ENCODE peak calls at places on chromosomes 12 and 14, in four cellular contexts. M is upper lobe of right lung, L is tibial artery, N is mammary epithelial cell. P is an unnamed sample.

GRCh38 chr12:70403827-70404226 is 37.7 kb downstream of the KCNMB4 start:
- DNase-seq in L (no peak), N (no peak), M (no peak), P (no peak)

GRCh38 chr14:33692762-33693161 is 258.1 kb downstream of the EGLN3 start:
- DNase-seq in L (no peak), M (no peak), N (peak; percentile 52), P (peak; percentile 57)

GRCh38 chr14:100526632-100527031 is 60.6 kb downstream of the BEGAIN start:
- DNase-seq in N (no peak), M (peak; percentile 12), L (no peak), P (no peak)

GRCh38 chr14:100149789-100150611 is 9.4 kb downstream of the DEGS2 start:
- DNase-seq in N (no peak), L (no peak), M (no peak), P (no peak)

GRCh38 chr12:27220988-27221345 is 23.1 kb upstream of the STK38L start:
- DNase-seq in M (no peak), L (no peak), N (no peak), P (no peak)

GRCh38 chr14:69682607-69683263 is 71.3 kb downstream of the SUSD6 start:
- DNase-seq in L (no peak), M (no peak), N (peak; percentile 55), P (no peak)

GRCh38 chr14:21894003-21894897 is 220.6 kb upstream of the OR4E1 start:
- DNase-seq in N (no peak), L (no peak), M (no peak), P (no peak)

GRCh38 chr14:66944872-66945271 is 244.4 kb upstream of the GARIN2 start:
- DNase-seq in M (no peak), N (peak; percentile 34), L (no peak), P (no peak)

GRCh38 chr14:59116984-59117415 is 71.5 kb upstream of the DAAM1 start:
- DNase-seq in N (peak; percentile 81), M (no peak), L (no peak), P (peak; percentile 44)

GRCh38 chr12:2382391-2383155 is 329.8 kb downstream of the CACNA1C start:
- DNase-seq in M (no peak), L (no peak), N (no peak), P (no peak)

GRCh38 chr14:68685419-68686211 is 107.3 kb downstream of the ZFP36L1 start:
- DNase-seq in N (peak; percentile 99), L (peak; percentile 60), M (peak; percentile 61), P (no peak)

GRCh38 chr12:43349863-43350262 is 202.1 kb downstream of the ADAMTS20 start:
- DNase-seq in M (no peak), L (no peak), N (no peak), P (no peak)

GRCh38 chr14:50447491-50447890 is 50.8 kb upstream of the CDKL1 start:
- DNase-seq in N (peak; percentile 65), L (no peak), M (no peak), P (no peak)

GRCh38 chr12:25813843-25814242 is 144.6 kb upstream of the RASSF8 start:
- DNase-seq in M (no peak), N (no peak), L (no peak), P (no peak)

GRCh38 chr14:69675877-69676416 is 64.6 kb downstream of the SUSD6 start:
- DNase-seq in M (no peak), L (no peak), N (no peak), P (no peak)

GRCh38 chr12:1922985-1923384 is 4.5 kb upstream of the CACNA2D4 start:
- DNase-seq in N (no peak), M (no peak), L (peak; percentile 38), P (no peak)

GRCh38 chr12:56007892-56008471 is 10.9 kb downstream of the SUOX start:
- DNase-seq in L (peak; percentile 74), M (no peak), N (peak; percentile 7), P (no peak)

GRCh38 chr12:228846-229200 is 14.9 kb upstream of the SLC6A12 start:
- DNase-seq in L (peak; percentile 1), M (no peak), N (no peak), P (no peak)

GRCh38 chr12:47686645-47687240 is 19.1 kb downstream of the RPAP3 start:
- DNase-seq in N (peak; percentile 5), L (no peak), M (no peak), P (no peak)

GRCh38 chr14:89283327-89284060 is 133.5 kb downstream of the FOXN3 start:
- DNase-seq in M (no peak), L (peak; percentile 1), N (no peak), P (no peak)

GRCh38 chr12:14751987-14752386 is 51.3 kb downstream of the WBP11 start:
- DNase-seq in M (no peak), N (peak; percentile 14), L (no peak), P (no peak)

GRCh38 chr14:89187501-89187900 is 229.5 kb downstream of the FOXN3 start:
- DNase-seq in N (no peak), M (no peak), L (no peak), P (no peak)

DNA sequence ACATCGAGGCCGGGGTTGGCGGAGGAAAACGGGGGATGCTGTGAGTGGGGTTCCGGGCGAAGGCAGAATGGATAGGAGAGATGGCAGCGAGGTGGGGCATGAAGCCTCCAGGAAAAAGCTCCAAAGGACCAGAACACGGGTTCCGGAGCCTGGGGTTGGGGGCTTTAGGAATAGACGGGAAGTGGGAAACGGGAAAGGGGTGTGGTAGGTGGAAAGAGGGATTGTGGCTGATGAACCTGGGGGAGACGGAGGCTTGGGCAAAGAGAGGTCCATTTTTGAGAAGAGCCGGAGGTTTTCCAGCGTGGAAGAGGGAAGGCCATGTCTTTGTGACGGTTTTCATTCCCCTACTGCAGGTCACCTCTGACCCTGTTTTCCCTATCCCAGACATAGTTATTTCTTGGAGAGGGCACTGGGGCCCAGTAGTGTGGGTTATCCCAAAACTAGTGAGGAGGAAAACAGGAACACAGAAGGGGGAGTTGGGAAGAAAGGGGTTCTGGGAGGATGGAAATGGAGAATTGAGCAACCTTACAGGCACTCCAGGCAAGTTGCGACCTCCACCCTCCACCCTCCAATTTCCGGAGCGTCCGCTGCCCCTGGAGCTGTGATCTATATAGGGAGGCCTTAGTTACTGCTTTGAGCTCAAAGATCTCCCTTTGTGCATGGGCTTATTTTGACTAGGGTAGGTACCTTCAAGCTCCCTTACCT is 1.1 kb downstream of the ATN1 start:
- DNase-seq in N (no peak), L (no peak), M (peak; percentile 68), P (no peak)
- H3K27ac ChIP-seq in N (peak overlapping the region; percentile 37), L (peak overlapping the region; percentile 99), M (peak overlapping the region; percentile 90), P (no peak overlapping the region)

DNA sequence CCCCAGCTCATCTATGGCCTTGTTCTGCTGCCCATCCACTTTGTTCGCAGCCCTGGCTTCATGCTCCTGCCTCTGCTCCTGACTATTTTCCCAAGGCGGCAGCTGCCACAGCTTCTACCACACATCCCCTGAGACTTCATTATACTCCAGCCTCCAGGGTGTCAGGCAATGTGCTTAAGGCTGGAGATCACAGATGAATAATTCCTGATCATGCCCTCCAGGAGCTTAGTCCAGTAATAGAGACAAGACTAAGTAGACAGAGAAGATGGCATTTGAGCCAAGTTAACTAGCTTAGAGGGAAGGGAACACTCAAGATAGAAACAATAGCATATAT is 7.1 kb downstream of the TAPBPL start:
- DNase-seq in L (no peak), N (no peak), M (no peak), P (no peak)
- H3K36me3 ChIP-seq in L (peaks cover 74% of the 10 kb centered on the region), N (peaks cover 3% of the 10 kb centered on the region), M (peaks cover 96% of the 10 kb centered on the region), P (peaks cover 68% of the 10 kb centered on the region)

GRCh38 chr12:52168019-52168717 is 23.6 kb downstream of the KRT80 start:
- DNase-seq in L (no peak), N (peak; percentile 54), M (no peak), P (peak; percentile 61)
- H3K27ac ChIP-seq in L (no peak overlapping the region), N (no peak overlapping the region), M (no peak overlapping the region), P (peak overlapping the region; percentile 44)

DNA sequence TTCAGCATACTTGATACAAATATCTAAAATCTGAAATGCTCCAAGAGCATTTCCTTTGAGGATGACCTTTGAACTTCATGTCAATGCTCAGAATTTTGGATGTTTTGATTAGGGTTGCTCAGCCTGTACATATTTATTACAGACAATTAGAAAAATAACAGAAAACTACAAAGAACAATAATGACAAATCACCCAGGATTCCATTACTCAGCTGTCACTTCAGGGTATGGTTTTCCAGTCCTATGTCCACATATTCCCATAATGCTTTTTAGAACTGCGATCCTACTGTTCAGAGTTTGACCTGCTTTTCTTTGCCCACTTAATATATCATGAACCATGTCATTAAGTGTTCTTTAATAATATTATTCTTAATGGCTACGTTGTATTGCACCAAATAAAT is 11.4 kb downstream of the DLGAP5 start:
- DNase-seq in L (no peak), M (no peak), N (no peak), P (no peak)
- H3K36me3 ChIP-seq in L (no peaks in the 10 kb centered on the region), M (no peaks in the 10 kb centered on the region), N (peaks cover 34% of the 10 kb centered on the region), P (peaks cover 92% of the 10 kb centered on the region)

GRCh38 chr12:65517656-65518210 is 239.2 kb downstream of the MSRB3 start:
- DNase-seq in M (no peak), N (no peak), L (no peak), P (no peak)
- H3K27ac ChIP-seq in M (no peak overlapping the region), N (no peak overlapping the region), L (no peak overlapping the region), P (no peak overlapping the region)